ENCODE peak calls at places on chromosomes 7 and 10, in five cellular contexts. Q is HepG2, P is NCI-H1417, A is foreskin fibroblast, S is amniotic stem cell. B is an unnamed sample.

GRCh38 chr7:108420482-108420908 is 35.7 kb downstream of the NRCAM start:
- DNase-seq in S (no peak), Q (no peak), A (no peak), P (no peak), B (no peak)

GRCh38 chr10:4845766-4846165 is 19.8 kb downstream of the AKR1E2 start:
- DNase-seq in A (no peak), S (no peak), Q (no peak), P (no peak), B (no peak)

GRCh38 chr10:130531312-130531711 is 395.1 kb downstream of the GLRX3 start:
- DNase-seq in S (no peak), P (no peak), Q (no peak), A (no peak), B (no peak)

GRCh38 chr10:102648889-102649752 is 4.8 kb downstream of the TRIM8 start:
- DNase-seq in A (no peak), P (no peak), S (no peak), Q (no peak), B (no peak)

GRCh38 chr7:1647961-1648631 is 22.0 kb upstream of the ELFN1 start:
- DNase-seq in Q (no peak), A (no peak), S (no peak), P (no peak), B (no peak)

GRCh38 chr7:143284591-143285453 is at the start of gene TMEM139:
- DNase-seq in P (no peak), Q (peak; percentile 86), A (no peak), S (no peak), B (no peak)

GRCh38 chr10:60937784-60938654 is 6.0 kb downstream of the RHOBTB1 start:
- DNase-seq in P (no peak), Q (no peak), S (no peak), A (peak; percentile 56), B (peak; percentile 32)

GRCh38 chr7:144780071-144780608 is 55.7 kb downstream of the TPK1 start:
- DNase-seq in A (no peak), Q (no peak), P (no peak), S (no peak), B (no peak)

GRCh38 chr10:114920459-114920858 is 17.5 kb upstream of the TRUB1 start:
- DNase-seq in P (no peak), S (no peak), Q (no peak), A (no peak), B (no peak)

GRCh38 chr10:51250278-51250914 is 176.1 kb downstream of the PRKG1 start:
- DNase-seq in Q (no peak), S (no peak), A (no peak), P (no peak), B (no peak)

GRCh38 chr7:68958571-68958970 is 639.7 kb upstream of the AUTS2 start:
- DNase-seq in S (no peak), A (no peak), Q (no peak), P (no peak), B (no peak)

GRCh38 chr7:101109368-101109767 is 17.5 kb upstream of the SERPINE1 start:
- DNase-seq in P (no peak), Q (no peak), S (no peak), A (no peak), B (no peak)

GRCh38 chr7:92025260-92025659 is 84.6 kb downstream of the AKAP9 start:
- DNase-seq in S (peak; percentile 29), A (peak; percentile 48), Q (no peak), P (no peak), B (peak; percentile 17)

GRCh38 chr7:71488308-71488707 is 356.4 kb downstream of the GALNT17 start:
- DNase-seq in A (no peak), Q (no peak), P (no peak), S (no peak), B (peak; percentile 21)

GRCh38 chr7:112272921-112273561 is 66.5 kb downstream of the ZNF277 start:
- DNase-seq in S (no peak), Q (no peak), A (peak; percentile 13), P (peak; percentile 71), B (peak; percentile 1)

GRCh38 chr10:49153971-49154370 is 20.1 kb upstream of the FAM170B start:
- DNase-seq in P (no peak), S (no peak), A (no peak), Q (no peak), B (no peak)

GRCh38 chr7:102111758-102112119 is 174.9 kb upstream of the SH2B2 start:
- DNase-seq in P (no peak), A (no peak), Q (no peak), S (no peak), B (no peak)

GRCh38 chr10:93991596-93992284 is 2.0 kb upstream of the PLCE1 start:
- DNase-seq in A (peak; percentile 60), P (no peak), Q (peak; percentile 57), S (peak; percentile 54), B (peak; percentile 81)

GRCh38 chr7:28378574-28379149 is 33.7 kb upstream of the CREB5 start:
- DNase-seq in Q (no peak), S (no peak), P (no peak), A (no peak), B (no peak)

GRCh38 chr10:24938076-24938475 is 14.3 kb downstream of the PRTFDC1 start:
- DNase-seq in S (no peak), P (no peak), Q (no peak), A (peak; percentile 11), B (no peak)

GRCh38 chr10:31723074-31723750 is 205.4 kb downstream of the ARHGAP12 start:
- DNase-seq in Q (peak; percentile 5), S (no peak), A (no peak), P (no peak), B (no peak)

GRCh38 chr7:29360633-29361625 is 166.4 kb downstream of the CHN2 start:
- DNase-seq in S (no peak), Q (no peak), A (no peak), P (no peak), B (no peak)

GRCh38 chr7:141402277-141402996 is 148.8 kb upstream of the AGK start:
- DNase-seq in A (no peak), P (no peak), S (no peak), Q (no peak), B (no peak)

GRCh38 chr7:141181812-141182211 is 107.9 kb downstream of the TMEM178B start:
- DNase-seq in P (no peak), A (no peak), S (no peak), Q (no peak), B (no peak)

GRCh38 chr7:50621206-50621605 is 56.0 kb upstream of the DDC start:
- DNase-seq in A (no peak), P (no peak), S (no peak), Q (no peak), B (no peak)

GRCh38 chr10:93139059-93139658 is 65.5 kb downstream of the CYP26A1 start:
- DNase-seq in P (no peak), Q (no peak), A (no peak), S (no peak), B (no peak)

GRCh38 chr7:114405427-114405826 is 9.2 kb upstream of the FOXP2 start:
- DNase-seq in A (no peak), S (no peak), Q (peak; percentile 30), P (peak; percentile 9), B (no peak)

GRCh38 chr7:155992974-155993373 is 180.7 kb upstream of the SHH start:
- DNase-seq in P (no peak), Q (no peak), A (no peak), S (no peak), B (no peak)

GRCh38 chr7:129213828-129214227 is 11.0 kb upstream of the AHCYL2 start:
- DNase-seq in Q (peak; percentile 85), A (no peak), S (no peak), P (peak; percentile 29), B (no peak)

GRCh38 chr10:132886211-132887099 is 55.9 kb downstream of the CFAP46 start:
- DNase-seq in A (no peak), P (peak; percentile 2), Q (peak; percentile 7), S (no peak), B (no peak)

GRCh38 chr7:65287023-65287422 is 86.6 kb upstream of the ZNF92 start:
- DNase-seq in A (no peak), Q (no peak), P (no peak), S (no peak), B (no peak)

GRCh38 chr10:65570143-65571010 is 1355.5 kb upstream of the LRRTM3 start:
- DNase-seq in S (no peak), Q (peak; percentile 67), A (no peak), P (no peak), B (peak; percentile 31)

GRCh38 chr7:128875523-128875948 is 12.9 kb downstream of the ATP6V1F start:
- DNase-seq in Q (no peak), S (no peak), A (no peak), P (no peak), B (no peak)

GRCh38 chr10:131902691-131903090 is 1.9 kb downstream of the PPP2R2D start:
- DNase-seq in S (no peak), P (no peak), A (no peak), Q (no peak), B (no peak)

GRCh38 chr7:29288534-29289091 is 94.0 kb downstream of the CHN2 start:
- DNase-seq in A (no peak), Q (no peak), P (no peak), S (no peak), B (no peak)

GRCh38 chr7:68700414-68700813 is 897.9 kb upstream of the AUTS2 start:
- DNase-seq in P (peak; percentile 21), Q (no peak), S (peak; percentile 6), A (no peak), B (peak; percentile 12)

B was measured in MG63.